ENCODE peak calls at places on chromosome 12, in six cellular contexts. G is stimulated activated CD4-positive, alpha-beta T cell treated with anti-CD3 and anti-CD28 coated beads, Interleukin-1b, Interleukin-23, amount 100 ng/mL, for 4 hours; W is endothelial cell; U is mesothelial cell of epicardium; V is astrocyte of the spinal cord; F is CD8-positive, alpha-beta T cell. O is an unnamed sample.

GRCh38 chr12:94322346-94322745 is 137.3 kb downstream of the CEP83 start:
- DNase-seq in G (no peak), U (no peak), V (no peak), W (no peak), F (no peak), O (no peak)

GRCh38 chr12:102120564-102120873 is 536 bp downstream of the PARPBP start:
- DNase-seq in F (no peak), W (no peak), G (no peak), U (no peak), V (no peak), O (no peak)

GRCh38 chr12:106096376-106096775 is 42.4 kb downstream of the NUAK1 start:
- DNase-seq in W (no peak), G (no peak), U (no peak), F (no peak), V (peak), O (no peak)

GRCh38 chr12:6084261-6084968 is 40.1 kb downstream of the VWF start:
- DNase-seq in V (peak), G (no peak), F (no peak), W (no peak), U (no peak), O (peak)

GRCh38 chr12:77032406-77032805 is 33.0 kb downstream of the E2F7 start:
- DNase-seq in V (peak), F (no peak), G (no peak), U (no peak), W (no peak), O (no peak)

GRCh38 chr12:106415134-106415533 is 57.6 kb downstream of the POLR3B start:
- DNase-seq in W (no peak), G (no peak), F (no peak), U (no peak), V (peak), O (no peak)

GRCh38 chr12:60710246-60710645 is 1114.4 kb downstream of the SLC16A7 start:
- DNase-seq in U (no peak), V (no peak), W (no peak), G (no peak), F (no peak), O (no peak)

GRCh38 chr12:108616941-108617858 is 16.5 kb downstream of the SELPLG start:
- DNase-seq in G (peak), F (peak), V (no peak), W (no peak), U (no peak), O (no peak)

GRCh38 chr12:49947593-49948226 is 2.8 kb upstream of the AQP2 start:
- DNase-seq in G (no peak), W (no peak), U (no peak), F (no peak), V (no peak), O (no peak)

GRCh38 chr12:54372113-54372806 is 8.0 kb upstream of the GPR84 start:
- DNase-seq in U (no peak), G (no peak), V (no peak), F (no peak), W (no peak), O (no peak)

GRCh38 chr12:10554971-10555481 is 49.3 kb downstream of the EIF2S3B start:
- DNase-seq in F (peak), G (no peak), U (no peak), V (no peak), W (no peak), O (no peak)

GRCh38 chr12:12776261-12776660 is 9.2 kb upstream of the APOLD1 start:
- DNase-seq in V (no peak), G (no peak), F (no peak), W (no peak), U (no peak), O (no peak)

GRCh38 chr12:13537623-13538022 is 341.1 kb downstream of the EMP1 start:
- DNase-seq in W (no peak), V (no peak), G (no peak), F (no peak), U (no peak), O (no peak)

GRCh38 chr12:95215925-95216324 is 1.3 kb downstream of the FGD6 start:
- DNase-seq in G (no peak), F (no peak), U (no peak), W (no peak), V (peak), O (no peak)

GRCh38 chr12:43501705-43502104 is 50.3 kb downstream of the ADAMTS20 start:
- DNase-seq in U (no peak), G (no peak), F (no peak), V (peak), W (no peak), O (no peak)

GRCh38 chr12:13404631-13405473 is 208.3 kb downstream of the EMP1 start:
- DNase-seq in V (no peak), F (no peak), W (no peak), G (no peak), U (no peak), O (no peak)

GRCh38 chr12:2998789-2999264 is 39.6 kb downstream of the TEAD4 start:
- DNase-seq in U (no peak), G (no peak), W (no peak), F (no peak), V (peak), O (no peak)

GRCh38 chr12:106919910-106920544 is 35.7 kb upstream of the TMEM263 start:
- DNase-seq in F (no peak), W (peak), G (no peak), V (peak), U (no peak), O (peak)

GRCh38 chr12:131863711-131864396 is 30.6 kb upstream of the ULK1 start:
- DNase-seq in V (no peak), U (no peak), W (no peak), G (no peak), F (no peak), O (no peak)

GRCh38 chr12:125324861-125325260 is 259.6 kb downstream of the AACS start:
- DNase-seq in G (no peak), F (no peak), U (no peak), V (no peak), W (no peak), O (no peak)

GRCh38 chr12:66232258-66232657 is 43.2 kb downstream of the IRAK3 start:
- DNase-seq in W (no peak), V (no peak), G (no peak), U (no peak), F (no peak), O (no peak)

GRCh38 chr12:51591020-51591901 is at the start of gene SCN8A:
- DNase-seq in U (peak), W (peak), V (peak), G (peak), F (peak), O (peak)

GRCh38 chr12:51362307-51362706 is 15.8 kb upstream of the CELA1 start:
- DNase-seq in V (no peak), W (no peak), U (no peak), G (no peak), F (no peak), O (no peak)

GRCh38 chr12:34290191-34290995 is 268.1 kb downstream of the ALG10 start:
- DNase-seq in G (no peak), U (no peak), F (no peak), W (no peak), V (no peak), O (no peak)

GRCh38 chr12:17148706-17149105 is 542.7 kb upstream of the LMO3 start:
- DNase-seq in V (no peak), W (no peak), U (no peak), F (no peak), G (no peak), O (no peak)

GRCh38 chr12:19451196-19451595 is 11.9 kb downstream of the AEBP2 start:
- DNase-seq in W (no peak), V (no peak), F (no peak), U (no peak), G (no peak), O (no peak)

GRCh38 chr12:85191-85666 is 18.7 kb downstream of the IQSEC3 start:
- DNase-seq in F (no peak), V (no peak), W (no peak), G (no peak), U (no peak), O (no peak)

GRCh38 chr12:54555670-54556257 is 6.4 kb downstream of the PDE1B start:
- DNase-seq in U (no peak), G (no peak), F (no peak), V (no peak), W (no peak), O (no peak)

GRCh38 chr12:6961695-6962284 is 8.7 kb downstream of the PHB2 start:
- DNase-seq in G (no peak), W (peak), F (peak), V (peak), U (no peak), O (peak)

GRCh38 chr12:111578276-111578970 is 20.7 kb downstream of the ATXN2 start:
- DNase-seq in W (no peak), U (no peak), F (no peak), G (no peak), V (peak), O (no peak)

GRCh38 chr12:116874324-116874995 is 6.8 kb downstream of the HRK start:
- DNase-seq in V (no peak), F (no peak), U (no peak), W (no peak), G (no peak), O (no peak)

GRCh38 chr12:71958056-71958455 is 19.4 kb downstream of the TPH2 start:
- DNase-seq in V (peak), U (no peak), W (no peak), F (no peak), G (no peak), O (no peak)

GRCh38 chr12:27619308-27619707 is 76.9 kb upstream of the REP15 start:
- DNase-seq in G (no peak), V (peak), F (no peak), W (no peak), U (no peak), O (no peak)

GRCh38 chr12:121968880-121969279 is 50.5 kb downstream of the CFAP251 start:
- DNase-seq in V (no peak), F (no peak), G (no peak), W (no peak), U (no peak), O (no peak)

GRCh38 chr12:111777345-111778045 is 10.8 kb downstream of the ALDH2 start:
- DNase-seq in V (no peak), W (no peak), F (no peak), G (no peak), U (no peak), O (no peak)

GRCh38 chr12:31518680-31519227 is 72.2 kb downstream of the DENND5B start:
- DNase-seq in G (no peak), F (no peak), U (no peak), W (no peak), V (peak), O (peak)

GRCh38 chr12:128914908-128915563 is 61.8 kb downstream of the GLT1D1 start:
- DNase-seq in F (peak), G (no peak), W (no peak), V (no peak), U (no peak), O (no peak)

GRCh38 chr12:124554429-124555029 is 12.9 kb downstream of the NCOR2 start:
- DNase-seq in G (no peak), V (no peak), U (no peak), W (no peak), F (no peak), O (no peak)

GRCh38 chr12:45431153-45431552 is 215.3 kb downstream of the ANO6 start:
- DNase-seq in V (no peak), U (no peak), W (no peak), G (no peak), F (no peak), O (no peak)